ENCODE peak calls at places on chromosomes 4 and X, in ten cellular contexts. O, J, B, D, S, W, R, I, Z and V are unnamed samples.

GRCh38 chrX:115584715-115585114 is 23.7 kb downstream of the PLS3 start:
- DNase-seq in I (no peak), B (no peak), S (no peak), J (no peak), W (no peak), Z (no peak), D (peak), R (no peak), O (no peak), V (no peak)

GRCh38 chr4:107689912-107690587 is 30.0 kb downstream of the PAPSS1 start:
- DNase-seq in W (no peak), S (peak), D (peak), O (no peak), B (no peak), I (no peak), R (no peak), Z (no peak), J (no peak), V (no peak)

GRCh38 chr4:27272264-27272663 is 411.6 kb downstream of the STIM2 start:
- DNase-seq in R (no peak), I (no peak), D (no peak), O (no peak), S (no peak), Z (no peak), J (no peak), W (no peak), B (no peak), V (no peak)

GRCh38 chrX:47662144-47662657 is 3.2 kb upstream of the UXT start:
- DNase-seq in B (no peak), S (no peak), W (peak), R (no peak), O (no peak), D (peak), I (no peak), J (no peak), Z (no peak), V (no peak)

GRCh38 chr4:76384052-76384451 is 36.9 kb downstream of the CCDC158 start:
- DNase-seq in J (no peak), R (no peak), W (no peak), O (no peak), I (no peak), B (no peak), S (no peak), Z (no peak), D (no peak), V (no peak)

GRCh38 chr4:105296672-105297071 is 150.0 kb downstream of the TET2 start:
- DNase-seq in I (no peak), S (no peak), D (no peak), W (no peak), B (no peak), O (no peak), R (peak), Z (no peak), J (no peak), V (no peak)

GRCh38 chr4:3762264-3762663 is 3.9 kb upstream of the ADRA2C start:
- DNase-seq in D (no peak), W (no peak), J (no peak), R (no peak), Z (no peak), O (no peak), I (no peak), B (no peak), S (no peak), V (no peak)

GRCh38 chr4:39037491-39037825 is 5.2 kb upstream of the TMEM156 start:
- DNase-seq in Z (no peak), D (peak), J (no peak), S (no peak), W (no peak), R (no peak), I (no peak), B (no peak), O (no peak), V (no peak)

GRCh38 chrX:110401142-110401541 is 42.5 kb downstream of the RTL9 start:
- DNase-seq in B (no peak), D (no peak), R (no peak), J (no peak), I (no peak), O (no peak), Z (no peak), W (no peak), S (no peak), V (no peak)

GRCh38 chrX:67570839-67571238 is 27.0 kb downstream of the AR start:
- DNase-seq in O (no peak), B (no peak), W (no peak), R (no peak), J (no peak), S (no peak), D (no peak), I (no peak), Z (no peak), V (no peak)

GRCh38 chrX:68571292-68572256 is 72.7 kb downstream of the YIPF6 start:
- DNase-seq in B (no peak), R (no peak), S (peak), O (no peak), W (peak), J (no peak), Z (no peak), D (peak), I (peak), V (no peak)

GRCh38 chrX:41447897-41448296 is 754 bp downstream of the NYX start:
- DNase-seq in R (no peak), B (no peak), D (no peak), S (no peak), W (no peak), Z (no peak), O (no peak), I (no peak), J (no peak), V (no peak)

GRCh38 chr4:66430856-66431255 is 760.6 kb upstream of the EPHA5 start:
- DNase-seq in I (no peak), B (no peak), R (no peak), O (no peak), J (no peak), W (no peak), D (peak), Z (no peak), S (no peak), V (no peak)

GRCh38 chr4:174555793-174556630 is 33.7 kb upstream of the HPGD start:
- DNase-seq in I (no peak), Z (no peak), D (no peak), B (no peak), R (no peak), O (no peak), J (no peak), W (no peak), S (no peak), V (no peak)

GRCh38 chr4:174550541-174550940 is 28.3 kb upstream of the HPGD start:
- DNase-seq in D (no peak), R (no peak), J (no peak), B (no peak), Z (no peak), W (no peak), O (no peak), S (no peak), I (no peak), V (no peak)

GRCh38 chr4:174549696-174550095 is 27.4 kb upstream of the HPGD start:
- DNase-seq in D (no peak), O (no peak), Z (no peak), R (no peak), J (no peak), B (no peak), S (no peak), W (no peak), I (no peak), V (no peak)

GRCh38 chr4:174554329-174554728 is 32.0 kb upstream of the HPGD start:
- DNase-seq in R (no peak), B (no peak), O (no peak), I (no peak), S (no peak), W (no peak), Z (no peak), D (no peak), J (no peak), V (no peak)

GRCh38 chr4:174553828-174554227 is 31.5 kb upstream of the HPGD start:
- DNase-seq in I (no peak), J (no peak), O (no peak), D (no peak), Z (no peak), B (no peak), R (no peak), W (no peak), S (no peak), V (no peak)
- H3K27ac ChIP-seq in I (no peak), J (no peak), O (no peak), D (no peak), Z (no peak), B (no peak), R (no peak), W (no peak), S (no peak), V (no peak)

DNA sequence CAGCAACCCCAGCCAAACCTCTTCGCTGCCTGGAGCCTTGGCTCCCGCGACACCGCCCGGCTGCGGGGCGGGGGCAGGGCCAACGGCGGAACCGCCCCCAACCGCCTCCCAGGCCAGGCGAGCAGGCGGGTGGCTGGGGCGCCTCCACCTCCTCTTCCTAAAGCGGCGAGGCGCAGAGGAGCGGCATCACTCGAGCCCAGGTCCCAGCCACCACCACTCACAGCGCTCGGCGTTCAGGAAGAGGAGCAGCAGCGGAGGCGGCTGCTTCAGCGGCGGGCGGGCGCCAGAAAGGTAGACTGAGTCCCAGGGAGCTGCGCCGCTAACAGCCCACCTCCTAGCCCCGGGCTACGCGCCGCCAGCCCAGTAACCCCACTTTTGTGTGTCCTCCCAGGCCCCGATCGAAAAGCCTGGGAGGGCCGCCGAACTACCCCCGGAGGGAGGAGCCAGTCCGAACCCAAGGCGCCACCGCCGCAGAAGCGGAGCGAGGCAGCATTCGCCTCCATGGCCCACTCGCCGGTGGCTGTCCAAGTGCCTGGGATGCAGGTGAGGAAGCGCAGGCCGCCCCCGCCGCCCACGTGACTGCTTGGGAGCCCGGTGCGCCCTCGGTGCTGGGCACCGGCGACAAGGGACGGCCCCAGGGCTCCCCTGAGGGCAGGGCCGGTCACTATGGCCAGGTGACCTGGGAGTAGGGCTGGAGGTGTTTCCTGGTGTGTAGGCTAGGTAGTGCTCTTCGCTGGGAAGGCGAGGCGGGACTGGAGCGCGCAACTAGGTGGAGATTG is at the start of gene STK26:
- DNase-seq in R (peak), S (peak), Z (peak), O (peak), I (no peak), W (peak), J (peak), D (no peak), B (peak), V (peak)
- TF ChIP-seq POLR2A in R (peak), S (no peak), Z (peak), O (no peak), I (peak), W (peak), J (no peak), D (no peak), B (peak), V (peak)

DNA sequence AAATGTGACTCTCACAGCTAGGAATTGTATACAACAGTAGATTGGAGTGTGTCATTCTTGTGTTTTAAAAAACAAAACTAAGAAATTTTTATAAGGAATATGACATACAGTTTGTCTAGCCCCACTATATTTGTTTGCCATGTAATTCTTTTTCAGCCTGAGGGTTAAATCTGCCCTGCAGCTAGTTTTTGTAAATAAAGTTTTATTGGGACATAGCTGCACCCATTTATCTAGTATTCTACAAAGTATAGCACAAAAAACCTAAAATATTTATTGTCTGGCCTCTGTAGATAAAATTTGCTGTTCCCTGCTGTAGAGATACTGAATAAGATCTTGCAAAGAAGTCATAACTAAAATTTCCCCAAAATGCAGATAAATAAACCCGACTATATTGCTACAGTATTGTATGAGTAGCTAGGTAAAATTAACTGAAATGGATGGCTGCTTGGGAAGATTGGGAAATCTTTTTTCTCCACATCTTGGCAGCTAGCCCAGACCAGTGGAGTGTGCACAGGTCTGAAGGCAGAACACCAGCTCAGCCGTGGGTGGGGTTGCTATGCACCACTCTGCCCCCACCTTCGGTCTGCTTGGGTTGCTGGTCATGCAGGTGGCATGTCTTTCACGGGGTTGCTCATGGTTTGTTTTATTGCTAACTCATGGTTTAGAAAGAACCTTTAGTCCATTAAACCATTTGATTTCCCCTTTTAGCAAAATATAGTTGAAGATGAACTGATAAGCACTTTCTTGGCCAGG is 127.9 kb downstream of the KLHL8 start:
- DNase-seq in O (peak), J (peak), D (peak), I (no peak), S (peak), R (no peak), B (peak), Z (peak), W (peak), V (peak)
- H3K27ac ChIP-seq in O (no peak), J (no peak), D (no peak), I (peak), S (peak), R (no peak), B (peak), Z (peak), W (no peak), V (no peak)

DNA sequence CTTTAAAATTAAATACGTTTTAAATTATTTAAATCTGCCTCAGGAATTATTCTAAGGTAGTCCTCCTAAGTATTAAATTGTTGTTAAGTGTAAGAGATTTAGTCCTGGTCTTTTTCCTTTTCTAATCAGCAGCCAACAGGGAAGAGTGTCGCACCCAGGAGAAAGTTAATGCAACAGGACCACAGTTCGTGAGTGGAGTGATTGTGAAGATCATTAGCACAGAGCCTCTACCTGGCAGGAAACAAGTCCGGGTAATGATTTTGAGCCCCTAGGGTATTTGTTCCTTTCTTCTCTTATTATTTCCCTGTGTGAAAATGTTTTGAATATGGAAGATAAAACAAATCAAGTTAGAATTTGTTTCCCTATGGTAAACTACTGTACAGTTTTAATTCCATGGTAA is 13.4 kb downstream of the LARP7 start:
- DNase-seq in S (no peak), Z (no peak), B (no peak), O (no peak), W (no peak), R (no peak), I (no peak), J (no peak), D (no peak), V (no peak)
- TF ChIP-seq POLR2A in S (no peak), Z (no peak), B (no peak), O (no peak), W (no peak), R (no peak), I (no peak), J (no peak), D (no peak), V (no peak)

DNA sequence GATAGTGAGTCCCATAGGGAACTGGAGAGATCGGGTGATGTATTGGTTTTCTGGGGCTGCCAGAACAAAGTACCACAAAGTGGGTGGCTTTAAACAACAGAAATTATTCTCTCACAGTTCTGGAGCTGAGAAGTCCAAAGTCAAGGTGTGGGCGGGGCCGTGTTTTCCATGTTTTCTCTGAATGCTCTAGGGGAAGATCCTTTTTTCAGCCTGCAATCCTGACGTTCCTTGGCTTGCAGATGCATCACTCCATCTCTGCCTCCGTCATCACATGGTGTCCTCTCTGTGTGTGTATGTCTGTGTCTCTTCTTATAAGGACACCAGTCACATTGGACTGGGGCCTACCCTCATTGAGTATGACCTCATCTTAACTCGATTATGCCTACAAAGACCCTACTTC is 7.9 kb upstream of the GPM6B start:
- DNase-seq in J (no peak), Z (no peak), D (no peak), O (no peak), R (no peak), W (no peak), I (no peak), S (no peak), B (no peak), V (no peak)
- H3K27ac ChIP-seq in J (no peak), Z (no peak), D (no peak), O (no peak), R (no peak), W (no peak), I (no peak), S (no peak), B (no peak), V (no peak)

GRCh38 chrX:135988245-135988644 is 3.0 kb downstream of the SLC9A6 start:
- DNase-seq in B (no peak), I (no peak), W (no peak), J (no peak), R (no peak), O (no peak), D (no peak), Z (no peak), S (no peak), V (no peak)

GRCh38 chrX:135985974-135986312 is 708 bp downstream of the SLC9A6 start:
- DNase-seq in B (no peak), I (no peak), S (no peak), Z (no peak), O (no peak), W (peak), R (no peak), J (no peak), D (no peak), V (no peak)

GRCh38 chrX:135982860-135983259 is 2.4 kb upstream of the SLC9A6 start:
- DNase-seq in Z (no peak), O (no peak), D (peak), R (no peak), S (no peak), B (no peak), W (no peak), I (no peak), J (no peak), V (no peak)

GRCh38 chrX:135984220-135984619 is 1.0 kb upstream of the SLC9A6 start:
- DNase-seq in Z (no peak), W (no peak), O (no peak), I (no peak), J (no peak), R (no peak), B (no peak), S (no peak), D (no peak), V (no peak)

DNA sequence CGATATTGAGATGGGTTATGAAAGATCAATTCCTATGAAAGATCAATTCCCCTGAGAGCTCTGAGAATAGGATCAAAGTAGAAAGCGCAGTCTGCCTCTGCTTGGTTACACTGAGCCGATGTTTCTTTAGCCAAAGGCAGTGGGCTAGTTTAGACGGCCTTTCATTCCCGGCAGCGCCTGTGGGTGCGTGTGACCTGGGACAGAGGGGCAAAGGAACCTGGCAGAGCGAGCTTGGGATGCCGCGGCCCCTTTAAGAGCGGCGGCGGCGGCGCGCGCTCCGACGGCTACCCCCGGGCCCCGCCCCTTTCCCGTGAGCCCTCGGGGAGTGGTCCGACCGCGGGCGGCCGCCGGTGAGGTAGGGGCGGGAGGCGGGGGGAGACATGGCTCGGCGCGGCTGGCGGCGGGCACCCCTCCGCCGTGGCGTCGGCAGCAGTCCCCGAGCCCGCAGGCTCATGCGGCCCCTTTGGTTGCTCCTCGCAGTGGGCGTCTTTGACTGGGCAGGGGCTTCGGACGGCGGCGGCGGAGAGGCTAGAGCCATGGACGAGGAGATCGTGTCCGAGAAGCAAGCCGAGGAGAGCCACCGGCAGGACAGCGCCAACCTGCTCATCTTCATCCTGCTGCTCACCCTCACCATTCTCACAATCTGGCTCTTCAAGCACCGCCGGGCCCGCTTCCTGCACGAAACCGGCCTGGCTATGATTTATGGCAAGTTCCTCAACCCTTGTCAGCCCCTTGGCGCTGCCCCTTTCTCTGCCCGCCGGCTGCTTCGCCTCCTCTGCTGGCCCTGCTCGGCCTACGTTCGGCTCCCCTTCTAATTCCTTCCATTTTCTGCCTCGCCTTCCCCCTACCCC is at the start of gene SLC9A6:
- DNase-seq in R (peak), J (peak), B (peak), D (peak), I (no peak), O (peak), Z (peak), S (no peak), W (peak), V (peak)
- TF ChIP-seq POLR2A in R (no peak), J (no peak), B (peak), D (no peak), I (peak), O (no peak), Z (no peak), S (peak), W (peak), V (peak)

GRCh38 chrX:7145454-7145853 is 2.1 kb upstream of the STS start:
- DNase-seq in J (no peak), I (no peak), O (no peak), R (no peak), Z (no peak), B (no peak), S (no peak), D (peak), W (no peak), V (no peak)

GRCh38 chrX:7147978-7148824 is at the start of gene PUDP:
- DNase-seq in W (peak), B (peak), O (peak), I (no peak), Z (peak), J (peak), S (peak), R (peak), D (peak), V (peak)

GRCh38 chrX:7147431-7147977 is at the start of gene STS:
- DNase-seq in W (no peak), J (peak), D (peak), S (no peak), Z (peak), B (peak), R (peak), O (peak), I (no peak), V (peak)

GRCh38 chrX:7146026-7146702 is 1.3 kb upstream of the STS start:
- DNase-seq in Z (no peak), S (no peak), B (no peak), O (no peak), D (no peak), W (no peak), J (no peak), I (no peak), R (no peak), V (no peak)

GRCh38 chrX:7146703-7147430 is 645 bp upstream of the STS start:
- DNase-seq in J (peak), B (no peak), W (peak), R (no peak), I (no peak), S (no peak), D (no peak), Z (peak), O (peak), V (peak)
- H3K27ac ChIP-seq in J (peak), B (peak), W (peak), R (peak), I (peak), S (peak), D (peak), Z (peak), O (peak), V (no peak)